ENCODE peak calls at places on chromosomes 7 and 10, in five cellular contexts. N is endothelial cell, C is choroid plexus epithelial cell, K is HCT116, E is astrocyte. S is an unnamed sample.
A peak's percentile ranks its signal among the peaks of the same experiment; 100 is the strongest.

GRCh38 chr7:94375167-94375566 is 19.5 kb upstream of the COL1A2 start:
- DNase-seq in N (peak; percentile 30), C (peak; percentile 99), K (no peak), E (peak; percentile 96), S (peak; percentile 99)

GRCh38 chr7:70640266-70640833 is 491.6 kb upstream of the GALNT17 start:
- DNase-seq in N (no peak), C (peak; percentile 63), K (no peak), E (peak; percentile 79), S (peak; percentile 5)

GRCh38 chr10:127619550-127619949 is 70.4 kb downstream of the NPS start:
- DNase-seq in N (no peak), C (no peak), K (no peak), E (no peak), S (no peak)

GRCh38 chr7:121071132-121071531 is 82.6 kb downstream of the CPED1 start:
- DNase-seq in N (no peak), C (no peak), K (no peak), E (no peak), S (no peak)

GRCh38 chr10:95524358-95525032 is 36.7 kb downstream of the SORBS1 start:
- DNase-seq in N (no peak), C (no peak), K (no peak), E (no peak), S (no peak)

GRCh38 chr7:27157717-27158431 is 1.4 kb upstream of the HOXA7 start:
- DNase-seq in N (no peak), C (no peak), K (no peak), E (no peak), S (no peak)

GRCh38 chr10:110893559-110894179 is 21.9 kb downstream of the PDCD4 start:
- DNase-seq in N (no peak), C (peak; percentile 65), K (peak; percentile 45), E (peak; percentile 31), S (peak; percentile 65)

GRCh38 chr7:32476816-32477648 is 13.1 kb downstream of the LSM5 start:
- DNase-seq in N (no peak), C (no peak), K (no peak), E (no peak), S (no peak)

GRCh38 chr10:73446926-73447325 is 13.6 kb upstream of the MSS51 start:
- DNase-seq in N (no peak), C (no peak), K (no peak), E (no peak), S (no peak)

GRCh38 chr7:129144834-129145668 is 544 bp downstream of the TSPAN33 start:
- DNase-seq in N (no peak), C (no peak), K (no peak), E (no peak), S (no peak)

GRCh38 chr7:155824195-155824915 is 12.1 kb upstream of the SHH start:
- DNase-seq in N (no peak), C (no peak), K (no peak), E (peak; percentile 81), S (no peak)

GRCh38 chr7:29818308-29818707 is 12.0 kb downstream of the WIPF3 start:
- DNase-seq in N (no peak), C (no peak), K (no peak), E (no peak), S (no peak)

GRCh38 chr10:113030453-113030852 is 80.4 kb downstream of the TCF7L2 start:
- DNase-seq in N (no peak), C (peak; percentile 66), K (no peak), E (peak; percentile 73), S (peak; percentile 55)

GRCh38 chr10:79349072-79349491 is 1.8 kb downstream of the PPIF start:
- DNase-seq in N (no peak), C (no peak), K (no peak), E (no peak), S (no peak)

GRCh38 chr7:119374436-119374835 is 898.5 kb upstream of the KCND2 start:
- DNase-seq in N (no peak), C (no peak), K (no peak), E (no peak), S (no peak)

GRCh38 chr7:86745019-86745745 is 101.5 kb downstream of the GRM3 start:
- DNase-seq in N (no peak), C (no peak), K (no peak), E (no peak), S (no peak)

GRCh38 chr10:104472957-104473745 is 119.5 kb downstream of the CFAP58 start:
- DNase-seq in N (no peak), C (no peak), K (no peak), E (peak; percentile 8), S (peak; percentile 16)

GRCh38 chr10:24603333-24603732 is 120.4 kb downstream of the ARHGAP21 start:
- DNase-seq in N (no peak), C (peak; percentile 64), K (no peak), E (peak; percentile 61), S (peak; percentile 26)

GRCh38 chr7:66075590-66076458 is at the start of gene ASL:
- DNase-seq in N (peak; percentile 94), C (peak; percentile 87), K (peak; percentile 77), E (peak; percentile 75), S (peak; percentile 81)
- TF ChIP-seq CTCF in N (no peak), C (peak; percentile 17), K (no peak), E (no peak), S (no peak)

DNA sequence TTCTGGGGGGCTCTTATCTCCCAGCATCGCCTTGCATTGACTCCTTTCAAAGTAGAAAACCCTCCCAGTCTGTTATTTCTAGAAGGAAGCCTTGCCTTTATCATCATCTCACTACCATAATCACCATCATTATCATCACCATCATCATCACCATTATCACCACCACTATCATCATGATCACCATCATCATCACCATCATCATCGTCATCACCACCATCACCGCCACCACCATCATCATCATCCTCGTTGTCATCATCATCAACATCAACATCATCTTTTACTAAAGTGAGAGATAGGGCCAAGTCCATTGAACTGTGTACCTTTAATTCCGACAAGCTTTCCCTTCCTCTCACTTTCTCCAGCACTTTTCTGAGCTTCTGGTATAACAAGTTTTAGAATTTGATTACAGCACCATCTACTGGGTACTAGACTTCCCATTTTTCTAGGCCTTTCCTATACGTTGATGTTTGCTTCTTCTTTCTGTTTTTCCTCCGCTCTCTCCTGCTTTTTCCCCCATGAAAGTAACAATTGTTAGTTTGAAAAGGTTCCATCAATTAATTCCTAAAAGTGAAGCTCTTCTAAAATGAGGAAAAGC is 226.4 kb downstream of the BUB3 start:
- DNase-seq in N (no peak), C (peak; percentile 29), K (no peak), E (peak; percentile 10), S (peak; percentile 67)
- TF ChIP-seq CTCF in N (no peak), C (peak; percentile 36), K (peak; percentile 59), E (peak; percentile 41), S (peak; percentile 60)

GRCh38 chr10:14089556-14090297 is 241.0 kb downstream of the FRMD4A start:
- DNase-seq in N (no peak), C (no peak), K (no peak), E (no peak), S (no peak)

GRCh38 chr10:14099885-14100284 is 230.8 kb downstream of the FRMD4A start:
- DNase-seq in N (no peak), C (no peak), K (no peak), E (no peak), S (no peak)

GRCh38 chr10:14092749-14093148 is 238.0 kb downstream of the FRMD4A start:
- DNase-seq in N (no peak), C (no peak), K (no peak), E (no peak), S (no peak)

GRCh38 chr10:14093735-14094484 is 236.8 kb downstream of the FRMD4A start:
- DNase-seq in N (peak; percentile 62), C (peak; percentile 72), K (no peak), E (peak; percentile 17), S (peak; percentile 72)
- TF ChIP-seq CTCF in N (peak; percentile 63), C (peak; percentile 74), K (peak; percentile 14), E (peak; percentile 59), S (peak; percentile 67)

GRCh38 chr7:73977626-73978618 is 50.1 kb upstream of the ELN start:
- DNase-seq in N (no peak), C (no peak), K (no peak), E (no peak), S (peak; percentile 38)

GRCh38 chr7:73974948-73975926 is 52.7 kb upstream of the ELN start:
- DNase-seq in N (no peak), C (no peak), K (no peak), E (no peak), S (no peak)

GRCh38 chr7:73980206-73980605 is 47.8 kb upstream of the ELN start:
- DNase-seq in N (no peak), C (no peak), K (no peak), E (no peak), S (no peak)

GRCh38 chr7:73976761-73977625 is 51.0 kb upstream of the ELN start:
- DNase-seq in N (no peak), C (no peak), K (no peak), E (no peak), S (no peak)

GRCh38 chr7:73978681-73979563 is 49.1 kb upstream of the ELN start:
- DNase-seq in N (peak; percentile 49), C (peak; percentile 55), K (peak; percentile 47), E (no peak), S (peak; percentile 69)
- TF ChIP-seq CTCF in N (no peak), C (peak; percentile 60), K (peak; percentile 71), E (no peak), S (peak; percentile 46)

GRCh38 chr10:96719205-96719604 is 1.1 kb downstream of the PIK3AP1 start:
- DNase-seq in N (no peak), C (no peak), K (no peak), E (no peak), S (no peak)
- TF ChIP-seq CTCF in N (no peak), C (no peak), K (no peak), E (no peak), S (no peak)

GRCh38 chr10:100287756-100288155 is 1.3 kb upstream of the BLOC1S2 start:
- DNase-seq in N (no peak), C (no peak), K (no peak), E (no peak), S (no peak)
- TF ChIP-seq CTCF in N (no peak), C (no peak), K (no peak), E (no peak), S (no peak)

DNA sequence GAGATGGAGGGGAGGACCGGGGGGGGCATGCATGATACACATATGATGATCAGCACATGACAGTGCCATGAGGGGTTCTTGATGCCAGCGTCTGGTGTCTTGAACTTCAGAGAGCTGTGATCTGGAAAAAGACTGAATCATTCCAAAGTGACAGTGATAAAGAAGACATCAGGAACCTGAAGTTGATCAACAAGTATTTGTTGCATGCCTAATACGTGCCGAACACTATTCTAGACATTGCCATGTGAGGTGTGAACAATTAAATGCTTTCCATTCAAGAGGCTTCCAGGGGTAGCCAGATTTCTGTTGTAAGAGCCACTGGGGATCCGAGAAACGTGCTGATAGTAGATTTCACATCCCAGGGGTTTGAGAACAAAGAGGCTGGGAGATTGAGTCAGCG is 6.2 kb downstream of the MCM10 start:
- DNase-seq in N (no peak), C (no peak), K (no peak), E (no peak), S (no peak)
- TF ChIP-seq CTCF in N (no peak), C (no peak), K (no peak), E (no peak), S (no peak)

GRCh38 chr7:42027521-42027920 is 209.5 kb downstream of the GLI3 start:
- DNase-seq in N (no peak), C (no peak), K (no peak), E (no peak), S (no peak)
- TF ChIP-seq CTCF in N (no peak), C (no peak), K (no peak), E (no peak), S (no peak)